ENCODE peak calls at places on chromosomes 16 and 17, in four cellular contexts. Q is naive thymus-derived CD4-positive, alpha-beta T cell; M is heart right ventricle; V is hepatocyte. E is an unnamed sample. For H3K4me1, the result is how much of the 10 kb centered on the place peaks cover.

GRCh38 chr17:35117984-35118383 is 1.7 kb downstream of the RAD51D start:
- DNase-seq in V (no peak), M (no peak), Q (no peak), E (no peak)

GRCh38 chr17:51472670-51473069 is 212.3 kb downstream of the UTP18 start:
- DNase-seq in V (no peak), Q (no peak), M (no peak), E (no peak)

GRCh38 chr17:78113804-78114785 is 14.5 kb downstream of the TMC6 start:
- DNase-seq in V (no peak), Q (no peak), M (no peak), E (no peak)

GRCh38 chr17:41967141-41967920 is 736 bp downstream of the CNP start:
- DNase-seq in V (no peak), Q (no peak), M (no peak), E (no peak)

GRCh38 chr17:72183194-72183685 is 62.4 kb downstream of the SOX9 start:
- DNase-seq in V (no peak), M (no peak), Q (no peak), E (no peak)

GRCh38 chr16:54099627-54100026 is 187.0 kb downstream of the IRX3 start:
- DNase-seq in V (no peak), M (no peak), Q (no peak), E (no peak)

GRCh38 chr16:52751035-52751434 is 204.1 kb upstream of the TOX3 start:
- DNase-seq in M (no peak), V (no peak), Q (no peak), E (no peak)

GRCh38 chr17:69870751-69871199 is 204.2 kb upstream of the KCNJ16 start:
- DNase-seq in V (peak), Q (no peak), M (no peak), E (peak)

GRCh38 chr17:73650147-73650546 is 5.9 kb upstream of the SDK2 start:
- DNase-seq in M (no peak), V (peak), Q (no peak), E (peak)

GRCh38 chr16:73364413-73364812 is 316.5 kb upstream of the ZFHX3 start:
- DNase-seq in M (no peak), Q (no peak), V (no peak), E (no peak)

DNA sequence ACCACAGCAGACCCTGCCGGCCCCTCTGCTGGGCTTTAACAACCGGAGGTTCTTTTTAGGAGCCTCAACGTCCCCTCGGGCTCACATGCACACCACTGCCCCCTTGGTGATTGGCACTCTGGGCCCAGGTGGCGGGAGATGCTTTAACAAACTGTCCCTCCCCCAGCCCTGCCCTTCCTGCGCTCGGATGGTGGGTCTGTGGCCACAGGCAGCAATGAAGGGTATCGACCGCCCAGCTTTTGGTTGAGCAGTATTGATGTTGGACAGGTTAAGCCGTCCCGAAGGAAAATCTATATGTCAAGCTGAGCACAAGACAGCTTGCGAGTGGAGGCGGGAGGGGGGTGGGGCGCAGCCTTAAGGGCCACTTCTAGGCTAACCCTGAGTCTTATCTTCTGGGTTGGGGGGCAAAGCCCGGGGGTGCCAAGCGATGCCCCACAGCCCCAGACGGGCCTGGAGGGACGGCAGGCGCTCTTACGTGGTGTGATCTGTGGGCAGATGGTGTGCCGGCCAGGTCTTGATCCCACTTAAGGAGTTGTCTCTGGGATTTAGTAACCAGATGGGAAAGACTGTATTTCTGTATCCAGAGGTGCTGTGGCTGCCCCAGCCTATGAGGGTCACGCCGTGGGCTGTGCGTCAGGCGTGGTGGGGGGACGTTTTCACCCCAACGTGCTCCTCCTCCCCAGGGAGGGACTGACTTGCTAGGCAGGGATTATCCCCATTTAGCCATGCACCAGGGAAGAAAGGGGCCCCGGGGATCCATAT is 6.1 kb downstream of the GSE1 start:
- DNase-seq in Q (no peak), M (no peak), V (no peak), E (no peak)
- H3K4me1 ChIP-seq in Q (under half), M (under half), V (under half), E (under half)

GRCh38 chr17:82367724-82368524 is 3.6 kb upstream of the UTS2R start:
- DNase-seq in Q (no peak), V (no peak), M (no peak), E (no peak)

GRCh38 chr17:82361885-82362633 is 3.0 kb downstream of the TEX19 start:
- DNase-seq in M (no peak), V (no peak), Q (no peak), E (no peak)

GRCh38 chr17:82369211-82369610 is 2.4 kb upstream of the UTS2R start:
- DNase-seq in M (no peak), V (no peak), Q (no peak), E (no peak)

GRCh38 chr17:82366749-82367148 is 4.8 kb upstream of the UTS2R start:
- DNase-seq in Q (no peak), M (no peak), V (no peak), E (no peak)

GRCh38 chr17:82365586-82366295 is 5.8 kb upstream of the UTS2R start:
- DNase-seq in M (no peak), Q (no peak), V (no peak), E (no peak)
- H3K4me3 ChIP-seq in M (no peak), Q (no peak), V (no peak), E (no peak)

GRCh38 chr17:17831208-17832039 is 5.4 kb downstream of the SREBF1 start:
- DNase-seq in Q (no peak), V (no peak), M (no peak), E (no peak)
- H3K4me1 ChIP-seq in Q (half or more), V (half or more), M (under half), E (under half)

GRCh38 chr17:5281814-5282638 is at the start of gene RABEP1:
- DNase-seq in Q (peak), V (peak), M (peak), E (peak)
- H3K4me3 ChIP-seq in Q (peak), V (peak), M (peak), E (peak)

GRCh38 chr16:23862556-23862955 is 26.8 kb downstream of the PRKCB start:
- DNase-seq in M (no peak), Q (no peak), V (no peak), E (no peak)

GRCh38 chr16:23866628-23867027 is 30.8 kb downstream of the PRKCB start:
- DNase-seq in V (no peak), Q (no peak), M (no peak), E (no peak)

GRCh38 chr16:23865853-23866252 is 30.1 kb downstream of the PRKCB start:
- DNase-seq in Q (no peak), M (no peak), V (no peak), E (no peak)

GRCh38 chr16:23861874-23862273 is 26.1 kb downstream of the PRKCB start:
- DNase-seq in V (no peak), M (no peak), Q (no peak), E (no peak)

GRCh38 chr16:23863511-23864422 is 28.0 kb downstream of the PRKCB start:
- DNase-seq in V (no peak), M (no peak), Q (no peak), E (no peak)
- H3K4me1 ChIP-seq in V (under half), M (under half), Q (half or more), E (under half)

GRCh38 chr17:40112718-40113109 is 9.1 kb upstream of the MSL1 start:
- DNase-seq in Q (no peak), V (no peak), M (no peak), E (no peak)

GRCh38 chr17:40112191-40112590 is 9.6 kb upstream of the MSL1 start:
- DNase-seq in V (no peak), M (no peak), Q (no peak), E (no peak)

GRCh38 chr17:40115101-40115436 is 6.7 kb upstream of the MSL1 start:
- DNase-seq in M (no peak), V (no peak), Q (no peak), E (no peak)

GRCh38 chr17:40113110-40113960 is 8.4 kb upstream of the MSL1 start:
- DNase-seq in M (peak), Q (peak), V (peak), E (peak)

GRCh38 chr17:40113961-40114272 is 7.9 kb upstream of the MSL1 start:
- DNase-seq in V (no peak), Q (no peak), M (no peak), E (no peak)
- H3K4me3 ChIP-seq in V (no peak), Q (peak), M (peak), E (peak)

GRCh38 chr17:58535431-58535830 is 21.0 kb upstream of the MTMR4 start:
- DNase-seq in M (no peak), V (no peak), Q (no peak), E (no peak)
- H3K4me1 ChIP-seq in M (under half), V (under half), Q (under half), E (under half)

GRCh38 chr17:76709077-76709950 is 1.5 kb downstream of the MXRA7 start:
- DNase-seq in M (peak), V (peak), Q (no peak), E (peak)
- H3K4me3 ChIP-seq in M (peak), V (peak), Q (no peak), E (peak)

GRCh38 chr16:85173077-85173980 is 61.1 kb upstream of the CIBAR2 start:
- DNase-seq in M (no peak), V (peak), Q (no peak), E (peak)
- H3K4me1 ChIP-seq in M (under half), V (half or more), Q (under half), E (under half)

GRCh38 chr16:558298-559020 is 1.7 kb upstream of the PRR35 start:
- DNase-seq in V (no peak), M (peak), Q (no peak), E (no peak)

GRCh38 chr16:560221-560700 is at the start of gene PRR35:
- DNase-seq in M (no peak), Q (no peak), V (no peak), E (peak)

GRCh38 chr16:559021-559380 is 1.2 kb upstream of the PRR35 start:
- DNase-seq in Q (no peak), V (no peak), M (no peak), E (no peak)

GRCh38 chr16:560701-561412 is 663 bp downstream of the PRR35 start:
- DNase-seq in Q (no peak), M (no peak), V (no peak), E (no peak)

DNA sequence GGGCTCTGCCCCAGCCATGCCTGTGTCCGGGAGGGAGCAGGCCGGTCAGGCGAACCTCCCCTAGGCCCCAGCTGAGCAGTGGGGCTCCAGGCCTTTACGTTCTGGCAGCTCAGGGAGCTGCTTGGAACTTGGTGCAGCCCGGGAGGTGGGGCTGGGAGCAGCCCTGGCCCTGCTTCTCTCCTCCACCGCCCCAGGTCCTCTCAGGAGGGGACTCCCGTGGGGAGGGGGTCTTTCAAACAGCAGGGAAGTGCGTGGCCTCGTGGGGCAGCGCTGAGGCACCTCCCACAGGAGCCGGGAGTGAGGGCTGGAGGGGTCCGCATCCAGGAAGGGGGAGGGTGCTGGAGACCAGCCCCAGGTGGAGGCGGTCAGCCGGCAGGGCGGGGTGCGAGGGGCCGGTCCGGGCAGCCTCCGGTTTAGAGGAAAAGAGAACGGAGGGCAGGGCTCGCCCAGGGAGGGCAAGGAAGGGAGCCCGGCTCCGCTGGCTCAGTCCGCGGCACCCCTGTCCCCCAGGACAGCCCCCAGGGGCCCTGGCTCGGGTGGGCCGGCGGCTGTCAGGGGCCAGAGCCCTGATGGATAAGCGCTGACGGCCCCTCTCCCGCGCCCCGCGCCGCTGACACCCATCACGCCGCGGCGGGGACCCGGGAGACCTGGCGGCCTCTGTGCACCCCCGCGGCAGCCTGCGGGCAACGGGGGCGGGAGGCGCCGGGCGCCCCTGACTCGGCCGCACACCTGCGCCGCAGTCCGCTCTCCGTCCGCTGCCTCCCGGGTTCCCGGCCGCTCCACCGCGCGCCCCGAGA is 585 bp upstream of the PRR35 start:
- DNase-seq in M (no peak), V (no peak), Q (no peak), E (no peak)
- H3K4me3 ChIP-seq in M (no peak), V (no peak), Q (no peak), E (peak)

E was measured in cardiac muscle cell.